ENCODE peak calls at places on chromosomes 1 and 21, in six cellular contexts. A is heart left ventricle, G is left ventricle myocardium inferior, S is right cardiac atrium, I is WERI-Rb-1, Q is mucosa of descending colon. L is an unnamed sample.

GRCh38 chr1:38352869-38353268 is 306.3 kb upstream of the POU3F1 start:
- DNase-seq in G (no peak), Q (no peak), S (no peak), A (no peak), I (no peak), L (no peak)

GRCh38 chr1:61184035-61184713 is 101.8 kb downstream of the NFIA start:
- DNase-seq in S (peak), I (no peak), Q (peak), G (peak), A (peak), L (peak)

GRCh38 chr1:19762175-19762779 is 37.4 kb downstream of the TMCO4 start:
- DNase-seq in G (no peak), A (no peak), S (no peak), I (peak), Q (peak), L (no peak)

GRCh38 chr1:202158810-202159533 is 1.4 kb downstream of the PTPN7 start:
- DNase-seq in Q (no peak), S (no peak), I (peak), G (no peak), A (no peak), L (no peak)

GRCh38 chr1:91511386-91511785 is 10.7 kb downstream of the CDC7 start:
- DNase-seq in A (no peak), G (no peak), S (no peak), Q (no peak), I (no peak), L (no peak)

GRCh38 chr1:166843769-166844596 is 4.7 kb downstream of the POGK start:
- DNase-seq in Q (no peak), I (no peak), G (no peak), A (no peak), S (no peak), L (no peak)

GRCh38 chr1:161139765-161140164 is 7.3 kb upstream of the DEDD start:
- DNase-seq in I (peak), A (no peak), S (no peak), Q (peak), G (no peak), L (no peak)

GRCh38 chr1:222897527-222898190 is 82.8 kb downstream of the DISP1 start:
- DNase-seq in S (no peak), I (no peak), A (no peak), G (no peak), Q (no peak), L (no peak)

GRCh38 chr1:84587099-84587498 is 12.9 kb upstream of the CTBS start:
- DNase-seq in A (no peak), G (no peak), I (no peak), S (no peak), Q (no peak), L (no peak)

GRCh38 chr1:232629250-232630046 is 485 bp downstream of the SIPA1L2 start:
- DNase-seq in I (peak), A (peak), S (peak), G (peak), Q (peak), L (no peak)

GRCh38 chr21:28235169-28235892 is 757.3 kb downstream of the LTN1 start:
- DNase-seq in G (peak), Q (peak), I (peak), A (no peak), S (peak), L (no peak)

GRCh38 chr1:175207971-175208370 is 15.4 kb upstream of the KIAA0040 start:
- DNase-seq in G (no peak), A (no peak), S (no peak), I (peak), Q (no peak), L (no peak)

GRCh38 chr1:204567067-204567466 is 50.9 kb downstream of the MDM4 start:
- DNase-seq in S (no peak), A (no peak), G (no peak), Q (no peak), I (no peak), L (no peak)

GRCh38 chr1:84785231-84785630 is 95.0 kb upstream of the SSX2IP start:
- DNase-seq in S (no peak), I (no peak), Q (no peak), G (no peak), A (no peak), L (no peak)

GRCh38 chr1:40951943-40952743 is 27.4 kb upstream of the CTPS1 start:
- DNase-seq in G (peak), S (peak), I (peak), Q (peak), A (peak), L (no peak)

GRCh38 chr1:111577814-111578213 is 41.8 kb upstream of the RAP1A start:
- DNase-seq in S (no peak), A (no peak), I (no peak), Q (no peak), G (no peak), L (no peak)

GRCh38 chr1:63774617-63775417 is 1.0 kb downstream of the ROR1 start:
- DNase-seq in S (peak), I (peak), A (no peak), G (peak), Q (peak), L (no peak)

GRCh38 chr1:245874942-245875580 is 632.0 kb downstream of the SMYD3 start:
- DNase-seq in G (peak), S (peak), A (peak), Q (peak), I (no peak), L (peak)

GRCh38 chr1:39321979-39322378 is 117.5 kb downstream of the MACF1 start:
- DNase-seq in Q (no peak), A (no peak), I (no peak), S (no peak), G (no peak), L (no peak)

GRCh38 chr1:241167121-241167619 is 189.8 kb downstream of the RGS7 start:
- DNase-seq in Q (no peak), G (no peak), S (no peak), A (no peak), I (no peak), L (no peak)

GRCh38 chr1:91545506-91546300 is 45.1 kb downstream of the CDC7 start:
- DNase-seq in I (peak), G (no peak), Q (no peak), S (no peak), A (no peak), L (no peak)

GRCh38 chr1:116504308-116505156 is 66.3 kb downstream of the CD58 start:
- DNase-seq in G (peak), Q (peak), S (peak), I (no peak), A (peak), L (no peak)

GRCh38 chr1:198967566-198967965 is 328.7 kb downstream of the PTPRC start:
- DNase-seq in Q (no peak), S (no peak), G (no peak), A (no peak), I (no peak), L (no peak)

GRCh38 chr1:17207966-17208418 is 3.1 kb downstream of the PADI1 start:
- DNase-seq in Q (no peak), I (no peak), G (no peak), A (no peak), S (no peak), L (peak)

GRCh38 chr1:58584082-58584895 is 7.2 kb upstream of the TACSTD2 start:
- DNase-seq in I (no peak), Q (no peak), A (peak), S (peak), G (no peak), L (peak)

GRCh38 chr1:219576931-219577330 is 36.0 kb downstream of the ZC3H11B start:
- DNase-seq in G (no peak), A (no peak), Q (no peak), S (no peak), I (no peak), L (no peak)

GRCh38 chr1:9040659-9041030 is 14.4 kb upstream of the SLC2A7 start:
- DNase-seq in Q (no peak), I (no peak), S (no peak), G (no peak), A (no peak), L (no peak)

GRCh38 chr21:45870851-45871615 is 110.5 kb upstream of the COL6A1 start:
- DNase-seq in Q (no peak), A (no peak), G (no peak), I (no peak), S (no peak), L (no peak)
- H3K4me3 ChIP-seq in Q (no peak), A (no peak), G (no peak), I (no peak), S (no peak), L (no peak)

DNA sequence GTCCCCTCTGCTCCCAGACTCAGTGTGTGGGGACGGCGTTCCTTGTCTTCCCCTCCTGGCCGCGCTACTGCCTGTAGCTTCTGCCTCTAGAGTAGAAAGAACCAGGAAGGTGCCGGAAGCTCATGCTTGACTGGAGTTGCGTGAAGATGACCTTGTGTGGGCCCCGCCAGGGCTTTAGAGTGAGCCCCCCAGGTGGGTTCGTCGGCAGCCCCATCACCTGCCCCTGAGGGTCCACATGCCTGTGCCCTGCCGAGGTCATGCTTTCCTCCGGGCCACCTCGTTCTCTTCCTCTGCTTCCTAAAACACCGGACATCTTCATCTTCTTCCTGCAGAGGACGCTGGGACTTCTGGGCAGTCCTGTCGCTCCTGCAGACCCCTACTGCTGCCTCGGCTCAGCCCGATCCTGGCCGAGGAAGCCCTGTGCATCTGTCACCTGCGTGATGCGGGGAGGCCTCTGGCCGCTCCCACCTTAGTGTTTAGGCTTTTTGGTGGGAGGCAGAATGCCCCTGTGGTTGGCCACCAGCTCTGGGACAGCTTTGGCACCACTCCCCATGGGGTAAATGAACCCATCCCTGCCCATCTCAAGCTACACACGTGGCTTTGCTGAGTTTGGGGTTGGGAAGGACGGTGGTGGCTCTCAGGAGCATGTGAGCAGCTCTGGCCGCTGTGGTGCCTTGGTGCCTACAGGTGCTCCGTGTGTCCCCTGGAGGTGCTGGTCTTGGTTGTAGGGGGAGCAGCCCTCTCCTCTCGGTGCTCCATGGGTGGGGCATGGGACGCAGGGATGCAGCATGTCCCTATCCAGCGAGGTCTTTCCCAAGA is 12.3 kb downstream of the OBSCN start:
- DNase-seq in I (no peak), Q (no peak), A (no peak), G (no peak), S (no peak), L (no peak)
- H3K4me3 ChIP-seq in I (no peak), Q (no peak), A (no peak), G (no peak), S (no peak), L (no peak)

GRCh38 chr1:1629430-1630190 is 2.4 kb upstream of the MMP23B start:
- DNase-seq in G (no peak), S (peak), A (peak), I (no peak), Q (peak), L (no peak)
- H3K4me3 ChIP-seq in G (no peak), S (no peak), A (no peak), I (no peak), Q (no peak), L (no peak)

GRCh38 chr21:33586927-33587326 is 1.6 kb downstream of the DONSON start:
- DNase-seq in I (no peak), Q (no peak), S (no peak), G (no peak), A (no peak), L (no peak)
- H3K4me3 ChIP-seq in I (peak), Q (no peak), S (no peak), G (no peak), A (no peak), L (peak)

L was measured in HFF-Myc.